ENCODE peak calls at places on chromosomes 16 and 17, in ten cellular contexts. G is activated T-cell treated with anti-CD3 and anti-CD28 coated beads, Interleukin-2, amount 50 U/mL, for 24 hours; S is CD4-positive, alpha-beta T cell; W is GDM1; B is CD4-positive, CD25-positive, alpha-beta regulatory T cell; Y is amniotic epithelial cell; E is A172; L is activated CD4-positive, alpha-beta T cell treated with anti-CD3 and anti-CD28 coated beads, Interleukin-2, amount 50 U/mL, for 48 hours; R is thoracic aorta; P is stomach. H is an unnamed sample.

GRCh38 chr17:81253358-81254131 is 14.4 kb downstream of the NDUFAF8 start:
- DNase-seq in L (peak; percentile 58), B (peak; percentile 41), W (no peak), G (peak; percentile 70), S (peak; percentile 61), P (peak; percentile 57), E (peak; percentile 52), Y (peak; percentile 15), R (no peak), H (no peak)

GRCh38 chr17:75502746-75503329 is 12.5 kb downstream of the CASKIN2 start:
- DNase-seq in L (no peak), G (no peak), W (no peak), P (no peak), E (no peak), S (no peak), B (no peak), Y (no peak), R (no peak), H (no peak)

GRCh38 chr17:8865811-8866210 is 1.7 kb downstream of the PIK3R6 start:
- DNase-seq in B (no peak), R (no peak), L (no peak), W (no peak), S (no peak), E (no peak), G (no peak), P (no peak), Y (no peak), H (no peak)

GRCh38 chr17:371583-371982 is 19.0 kb upstream of the RPH3AL start:
- DNase-seq in W (no peak), G (no peak), L (no peak), S (no peak), B (no peak), R (no peak), E (no peak), Y (no peak), P (no peak), H (no peak)

GRCh38 chr16:7397901-7398300 is 65.3 kb downstream of the RBFOX1 start:
- DNase-seq in W (no peak), B (no peak), R (no peak), P (no peak), S (no peak), E (no peak), Y (peak; percentile 9), L (no peak), G (no peak), H (no peak)

GRCh38 chr17:61234102-61234750 is 165.4 kb upstream of the TBX2 start:
- DNase-seq in B (no peak), R (no peak), W (no peak), E (no peak), G (no peak), L (no peak), P (no peak), Y (no peak), S (no peak), H (no peak)

GRCh38 chr17:77526728-77527355 is 386.1 kb downstream of the SEC14L1 start:
- DNase-seq in L (no peak), R (no peak), B (no peak), G (peak; percentile 13), P (peak; percentile 7), Y (no peak), E (no peak), S (no peak), W (no peak), H (no peak)

GRCh38 chr16:65728652-65729051 is 606.8 kb upstream of the CDH11 start:
- DNase-seq in Y (no peak), B (no peak), S (no peak), G (no peak), P (no peak), R (no peak), L (no peak), W (no peak), E (no peak), H (no peak)

GRCh38 chr17:36000730-36001108 is 634 bp downstream of the CCL15 start:
- DNase-seq in E (no peak), P (no peak), R (no peak), G (no peak), S (no peak), Y (no peak), L (no peak), W (no peak), B (no peak), H (no peak)

GRCh38 chr17:7478276-7479138 is 924 bp downstream of the ZBTB4 start:
- DNase-seq in W (no peak), Y (no peak), R (no peak), G (peak; percentile 72), S (peak; percentile 46), L (peak; percentile 58), E (peak; percentile 41), P (peak; percentile 55), B (peak; percentile 71), H (peak; percentile 57)

H was measured in right lobe of liver.